ENCODE peak calls at places on chromosomes 13 and 19, in nine cellular contexts. Y is GM23338; I is stimulated activated CD8-positive, alpha-beta memory T cell treated with anti-CD3 and anti-CD28 coated beads, Interleukin-2, amount 100 ng/mL, for 48 hours; J is anterior cingulate cortex; C is activated T-cell treated with anti-CD3 and anti-CD28 coated beads, Interleukin-2, amount 50 U/mL, for 48 hours; B is ELR; O is Caco-2; H is posterior cingulate gyrus; L is fibroblast of lung. R is an unnamed sample.

GRCh38 chr13:94157705-94158218 is 321.7 kb downstream of the DCT start:
- DNase-seq in C (no peak), Y (no peak), I (no peak), B (no peak), O (no peak), H (no peak), L (no peak), J (no peak), R (no peak)

GRCh38 chr13:112979406-112979902 is 10.4 kb downstream of the MCF2L start:
- DNase-seq in H (peak), L (no peak), B (no peak), I (no peak), C (no peak), Y (no peak), J (no peak), O (no peak), R (no peak)

GRCh38 chr19:46493236-46494114 is 2.2 kb downstream of the PNMA8B start:
- DNase-seq in C (peak), B (no peak), H (no peak), O (no peak), Y (peak), J (no peak), I (no peak), L (no peak), R (peak)

GRCh38 chr19:49672131-49672919 is 4.7 kb upstream of the PRMT1 start:
- DNase-seq in C (peak), I (peak), H (peak), O (peak), L (peak), B (peak), J (peak), Y (peak), R (peak)

GRCh38 chr19:45676851-45677263 is 8.8 kb downstream of the GIPR start:
- DNase-seq in O (no peak), C (no peak), L (no peak), H (no peak), B (no peak), J (no peak), I (peak), Y (peak), R (peak)

GRCh38 chr19:38711726-38712153 is 32.5 kb downstream of the CAPN12 start:
- DNase-seq in Y (no peak), J (no peak), L (peak), O (no peak), C (no peak), I (no peak), B (peak), H (no peak), R (no peak)

GRCh38 chr19:38849746-38850230 is at the start of gene HNRNPL:
- DNase-seq in B (no peak), L (no peak), Y (no peak), O (no peak), C (peak), J (no peak), H (peak), I (peak), R (no peak)

GRCh38 chr19:1574763-1575162 is 6.6 kb upstream of the MEX3D start:
- DNase-seq in I (no peak), O (no peak), H (no peak), B (no peak), Y (no peak), L (no peak), J (no peak), C (no peak), R (no peak)

R was measured in DMS53.